ENCODE peak calls at places on chromosomes 1 and 21, in four cellular contexts. Y is prostate gland, M is astrocyte, A is uterus. U is an unnamed sample.
A peak's percentile ranks its signal among the peaks of the same experiment; 100 is the strongest.

GRCh38 chr1:107669996-107670395 is 295.0 kb downstream of the VAV3 start:
- DNase-seq in Y (peak; percentile 60), M (peak; percentile 59), A (peak; percentile 59), U (no peak)

GRCh38 chr1:235689356-235689755 is 39.8 kb upstream of the GNG4 start:
- DNase-seq in Y (no peak), M (no peak), A (no peak), U (no peak)

GRCh38 chr21:37937668-37938067 is 21.4 kb upstream of the KCNJ6 start:
- DNase-seq in Y (no peak), M (no peak), A (no peak), U (no peak)

GRCh38 chr1:24914226-24915069 is 15.6 kb downstream of the RUNX3 start:
- DNase-seq in Y (no peak), M (peak; percentile 70), A (no peak), U (peak; percentile 62)

GRCh38 chr1:179002552-179003345 is 22.9 kb upstream of the FAM20B start:
- DNase-seq in Y (peak; percentile 51), M (peak; percentile 22), A (peak; percentile 83), U (peak; percentile 65)

GRCh38 chr21:25567472-25567871 is 39.8 kb downstream of the MRPL39 start:
- DNase-seq in Y (no peak), M (no peak), A (no peak), U (no peak)

GRCh38 chr1:17304155-17304826 is 3.7 kb upstream of the PADI4 start:
- DNase-seq in Y (no peak), M (no peak), A (no peak), U (no peak)

GRCh38 chr1:236489710-236490377 is 33.9 kb upstream of the LGALS8 start:
- DNase-seq in Y (peak; percentile 49), M (peak; percentile 20), A (no peak), U (peak; percentile 44)

GRCh38 chr1:26169669-26170471 is at the start of gene ZNF593:
- DNase-seq in Y (peak; percentile 87), M (peak; percentile 78), A (peak; percentile 90), U (peak; percentile 78)

GRCh38 chr1:175071544-175071943 is 3.9 kb downstream of the TNN start:
- DNase-seq in Y (no peak), M (no peak), A (no peak), U (no peak)

GRCh38 chr21:42471206-42471605 is 24.8 kb downstream of the RSPH1 start:
- DNase-seq in Y (no peak), M (no peak), A (no peak), U (no peak)

GRCh38 chr1:103525114-103525606 is 339 bp upstream of the RNPC3 start:
- DNase-seq in Y (no peak), M (peak; percentile 24), A (peak; percentile 18), U (no peak)

GRCh38 chr21:24705201-24705600 is 902.1 kb downstream of the MRPL39 start:
- DNase-seq in Y (no peak), M (no peak), A (no peak), U (no peak)

GRCh38 chr1:93619507-93620168 is 62.0 kb downstream of the BCAR3 start:
- DNase-seq in Y (no peak), M (no peak), A (no peak), U (no peak)

GRCh38 chr1:11481019-11481418 is 2.1 kb downstream of the DISP3 start:
- DNase-seq in Y (no peak), M (no peak), A (no peak), U (no peak)

GRCh38 chr1:11482904-11483479 is 4.0 kb downstream of the DISP3 start:
- DNase-seq in Y (no peak), M (no peak), A (no peak), U (no peak)

GRCh38 chr1:11478571-11479374 is at the start of gene DISP3:
- DNase-seq in Y (peak; percentile 30), M (peak; percentile 12), A (no peak), U (peak; percentile 40)

GRCh38 chr1:11482186-11482585 is 3.2 kb downstream of the DISP3 start:
- DNase-seq in Y (no peak), M (no peak), A (no peak), U (no peak)

DNA sequence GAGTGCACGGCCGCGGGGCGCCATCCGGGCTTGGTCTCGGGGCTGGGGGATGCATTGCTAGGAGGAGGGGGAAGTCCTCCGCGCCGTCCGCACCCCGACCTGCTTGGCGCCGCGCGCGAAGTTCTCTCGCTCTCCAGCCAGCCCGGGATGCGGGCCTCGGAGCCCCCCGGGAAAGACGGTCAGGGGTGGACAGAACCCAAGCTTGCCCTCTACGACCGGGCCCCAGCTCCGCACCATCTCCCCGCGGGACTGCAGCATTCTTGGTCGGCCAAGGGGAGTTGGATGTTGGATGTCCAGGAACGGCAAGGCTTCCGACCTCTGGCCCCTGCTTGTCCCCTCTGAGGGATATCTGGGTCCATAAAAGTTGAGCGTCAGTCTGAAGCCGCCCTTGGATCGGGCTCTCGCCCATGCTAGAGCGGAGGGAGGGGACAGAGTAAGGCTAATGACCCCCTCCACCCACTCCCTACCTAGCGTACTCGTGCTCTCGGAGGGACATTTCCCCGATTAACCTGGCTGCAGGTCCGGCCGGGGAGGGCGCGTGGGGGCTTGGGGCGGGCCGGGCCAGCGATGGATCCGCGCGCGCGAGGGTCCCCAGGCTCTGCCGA is 522 bp downstream of the DISP3 start:
- DNase-seq in Y (no peak), M (no peak), A (no peak), U (no peak)
- H3K4me3 ChIP-seq in Y (peak overlapping the region; percentile 30), M (peak overlapping the region; percentile 52), A (peak overlapping the region; percentile 11), U (peak overlapping the region; percentile 54)

GRCh38 chr1:91278754-91279153 is 125.9 kb downstream of the HFM1 start:
- DNase-seq in Y (no peak), M (peak; percentile 16), A (no peak), U (no peak)
- TF ChIP-seq CTCF in Y (no peak), M (peak; percentile 21), A (no peak), U (peak; percentile 11)

DNA sequence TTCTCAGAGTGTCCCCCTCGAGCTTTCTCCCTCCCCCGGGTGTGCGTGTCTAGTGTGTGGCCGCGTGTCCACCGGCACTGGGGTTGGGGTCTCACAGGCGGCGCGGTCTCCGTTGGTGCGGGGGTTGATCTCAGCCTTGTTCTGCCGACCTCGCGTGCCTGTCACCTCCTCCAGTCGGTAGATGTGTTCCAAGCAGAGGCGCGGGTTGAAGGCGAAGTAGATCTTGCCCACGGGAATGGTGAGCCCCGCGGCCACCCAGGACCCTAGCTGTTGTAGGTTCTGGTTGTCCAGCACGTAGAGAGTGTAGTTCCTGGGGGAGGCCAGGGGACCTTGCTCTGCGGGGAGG is 9.8 kb downstream of the INSRR start:
- DNase-seq in Y (no peak), M (no peak), A (no peak), U (no peak)
- H3K27me3 ChIP-seq in Y (peaks cover 15% of the 10 kb centered on the region), M (peaks cover 52% of the 10 kb centered on the region), A (peaks cover 8% of the 10 kb centered on the region), U (peaks cover 47% of the 10 kb centered on the region)

DNA sequence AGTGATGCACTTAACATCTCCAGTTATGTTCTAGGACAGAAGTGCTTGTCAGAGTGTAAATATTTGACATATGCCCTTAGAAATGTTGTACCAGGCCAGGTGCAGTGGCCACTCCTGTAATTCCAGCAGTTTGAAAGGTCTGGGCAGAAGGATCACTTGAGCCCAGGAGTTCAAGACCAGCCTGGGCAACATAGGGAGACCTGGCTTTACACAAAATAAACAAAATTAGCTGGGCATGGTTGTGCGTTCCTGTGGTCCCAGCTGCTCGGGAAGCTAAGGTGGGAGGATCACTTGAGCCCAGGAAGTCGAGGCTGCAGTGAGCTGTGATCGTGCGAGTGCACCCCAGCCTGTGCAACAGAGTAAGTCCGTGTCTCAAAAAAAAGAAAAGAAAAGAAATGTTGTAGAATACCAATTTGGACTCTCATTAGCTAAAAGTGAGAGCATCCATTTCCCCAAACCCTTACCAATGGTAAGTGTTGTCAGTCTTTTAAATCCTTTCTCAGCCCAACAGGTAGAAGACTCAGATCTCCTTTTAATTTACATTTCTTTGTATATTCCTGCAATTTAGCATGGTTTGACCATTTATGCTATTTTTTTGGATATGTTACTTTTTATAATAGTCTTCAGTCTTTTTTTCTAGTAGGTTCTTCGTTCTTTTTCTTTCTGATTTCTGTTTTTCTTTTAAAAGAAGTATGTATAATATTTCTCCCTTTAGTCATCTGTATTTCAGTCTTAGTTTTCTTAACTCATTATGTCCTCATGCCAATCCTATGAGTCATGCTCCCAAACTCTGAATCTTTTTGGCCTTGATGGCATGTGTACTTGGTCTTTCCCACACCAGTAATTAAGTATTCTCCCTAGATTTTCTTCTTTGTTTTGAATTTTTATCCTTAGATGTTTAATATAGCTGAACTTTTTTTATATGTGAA is 74.4 kb downstream of the CAMTA1 start:
- DNase-seq in Y (no peak), M (peak; percentile 98), A (peak; percentile 20), U (peak; percentile 93)
- H3K4me3 ChIP-seq in Y (no peak overlapping the region), M (peak overlapping the region; percentile 40), A (no peak overlapping the region), U (peak overlapping the region; percentile 30)

DNA sequence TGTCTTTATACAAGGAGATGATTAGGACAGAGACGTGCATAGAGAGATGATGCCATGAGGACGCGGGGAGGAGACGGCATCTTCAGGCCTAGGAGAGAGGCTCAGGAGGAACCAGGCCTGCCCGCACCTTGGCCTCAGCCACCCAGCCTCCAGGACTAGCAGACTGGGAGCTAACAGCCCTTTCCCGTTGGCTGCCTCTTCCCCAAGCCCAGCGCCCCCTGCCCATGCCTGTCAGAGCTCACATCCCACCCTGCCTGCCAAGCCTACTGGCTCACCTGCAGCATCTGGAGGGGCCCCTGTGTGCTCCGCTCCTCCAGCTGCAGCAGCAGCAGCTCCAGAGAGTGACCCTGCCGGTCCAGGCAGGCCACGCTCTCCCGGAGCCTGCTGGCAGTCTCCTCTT is 4.0 kb upstream of the TRIM11 start:
- DNase-seq in Y (no peak), M (no peak), A (no peak), U (no peak)
- TF ChIP-seq CTCF in Y (no peak), M (no peak), A (no peak), U (no peak)

GRCh38 chr1:207670192-207670591 is 25.3 kb downstream of the CR1L start:
- DNase-seq in Y (no peak), M (no peak), A (no peak), U (no peak)

GRCh38 chr1:207666342-207666741 is 21.4 kb downstream of the CR1L start:
- DNase-seq in Y (no peak), M (no peak), A (no peak), U (no peak)

GRCh38 chr1:207670997-207671396 is 26.1 kb downstream of the CR1L start:
- DNase-seq in Y (no peak), M (no peak), A (no peak), U (no peak)

GRCh38 chr1:207672525-207673130 is 27.7 kb downstream of the CR1L start:
- DNase-seq in Y (peak; percentile 24), M (peak; percentile 6), A (no peak), U (peak; percentile 25)

DNA sequence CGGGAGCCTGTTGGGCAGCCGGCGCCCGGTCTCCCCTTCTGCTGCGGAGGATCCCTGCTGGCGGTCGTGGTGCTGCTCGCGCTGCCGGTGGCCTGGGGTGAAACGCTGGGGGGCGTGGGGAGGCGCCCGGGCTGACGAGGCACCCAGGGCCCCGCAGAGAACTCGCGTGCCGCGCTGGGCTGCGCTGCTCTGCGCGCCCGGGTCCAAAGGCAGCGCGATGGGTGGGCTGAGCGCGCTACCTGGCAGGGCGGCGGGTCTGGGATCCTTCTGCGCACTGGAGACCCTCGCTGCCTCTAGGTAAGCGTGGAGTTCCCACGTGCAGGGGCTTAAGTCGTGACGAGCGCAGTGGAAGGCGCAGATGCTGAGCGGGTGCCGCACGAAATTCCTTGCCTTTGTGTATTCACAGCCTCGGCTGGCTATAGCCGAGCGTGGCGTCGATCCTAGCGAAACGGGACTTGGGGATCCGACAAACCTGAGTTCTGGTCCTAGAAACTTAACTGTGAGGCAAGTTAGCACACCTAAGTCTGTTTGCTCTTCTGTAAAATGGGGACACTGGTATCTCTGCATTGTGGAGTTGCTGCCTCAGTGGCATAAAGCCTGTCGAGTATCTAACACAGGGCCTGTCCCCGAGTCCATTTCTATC is 24.7 kb downstream of the CR1L start:
- DNase-seq in Y (no peak), M (no peak), A (no peak), U (no peak)
- H3K27me3 ChIP-seq in Y (no peaks in the 10 kb centered on the region), M (peaks cover 39% of the 10 kb centered on the region), A (peaks cover 18% of the 10 kb centered on the region), U (peaks cover 41% of the 10 kb centered on the region)

U was measured in brain microvascular endothelial cell.